ENCODE peak calls at places on chromosomes 12 and 14, in four cellular contexts. One of them, this sample, is unnamed.

GRCh38 chr12:857611-858010 is 91.9 kb downstream of the RAD52 start:
- DNase-seq in CD4-positive, alpha-beta T cell: no peak
- DNase-seq in HS-27A: peak
- DNase-seq in hypothalamus: no peak
- DNase-seq in this sample: no peak

GRCh38 chr12:102182635-102183034 is 15.0 kb downstream of the PMCH start:
- DNase-seq in CD4-positive, alpha-beta T cell: no peak
- DNase-seq in HS-27A: no peak
- DNase-seq in hypothalamus: no peak
- DNase-seq in this sample: no peak

GRCh38 chr12:118544569-118544968 is 168.2 kb downstream of the SUDS3 start:
- DNase-seq in CD4-positive, alpha-beta T cell: no peak
- DNase-seq in HS-27A: peak
- DNase-seq in hypothalamus: no peak
- DNase-seq in this sample: no peak

GRCh38 chr14:100881211-100882025 is 22.1 kb downstream of the RTL1 start:
- DNase-seq in CD4-positive, alpha-beta T cell: no peak
- DNase-seq in HS-27A: no peak
- DNase-seq in hypothalamus: no peak
- DNase-seq in this sample: no peak

GRCh38 chr12:131477613-131478012 is 233.3 kb upstream of the SFSWAP start:
- DNase-seq in CD4-positive, alpha-beta T cell: no peak
- DNase-seq in HS-27A: no peak
- DNase-seq in hypothalamus: no peak
- DNase-seq in this sample: no peak

GRCh38 chr14:33846100-33846824 is 104.6 kb downstream of the EGLN3 start:
- DNase-seq in CD4-positive, alpha-beta T cell: no peak
- DNase-seq in HS-27A: no peak
- DNase-seq in hypothalamus: no peak
- DNase-seq in this sample: peak

GRCh38 chr12:989751-990278 is 1.2 kb upstream of the ERC1 start:
- DNase-seq in CD4-positive, alpha-beta T cell: no peak
- DNase-seq in HS-27A: peak
- DNase-seq in hypothalamus: no peak
- DNase-seq in this sample: peak

GRCh38 chr12:30687265-30687986 is 8.2 kb downstream of the IPO8 start:
- DNase-seq in CD4-positive, alpha-beta T cell: no peak
- DNase-seq in HS-27A: no peak
- DNase-seq in hypothalamus: no peak
- DNase-seq in this sample: no peak

GRCh38 chr12:48940181-48940580 is 14.9 kb upstream of the FKBP11 start:
- DNase-seq in CD4-positive, alpha-beta T cell: no peak
- DNase-seq in HS-27A: no peak
- DNase-seq in hypothalamus: no peak
- DNase-seq in this sample: no peak

GRCh38 chr12:84912191-84913142 is at the start of gene SLC6A15:
- DNase-seq in CD4-positive, alpha-beta T cell: no peak
- DNase-seq in HS-27A: no peak
- DNase-seq in hypothalamus: peak
- DNase-seq in this sample: peak

GRCh38 chr12:3827301-3828000 is 45.7 kb downstream of the PARP11 start:
- DNase-seq in CD4-positive, alpha-beta T cell: no peak
- DNase-seq in HS-27A: no peak
- DNase-seq in hypothalamus: no peak
- DNase-seq in this sample: no peak

GRCh38 chr14:51006781-51007211 is 62.5 kb upstream of the PYGL start:
- DNase-seq in CD4-positive, alpha-beta T cell: no peak
- DNase-seq in HS-27A: peak
- DNase-seq in hypothalamus: peak
- DNase-seq in this sample: peak

GRCh38 chr12:56193025-56193578 is 3.8 kb upstream of the SMARCC2 start:
- DNase-seq in CD4-positive, alpha-beta T cell: peak
- DNase-seq in HS-27A: peak
- DNase-seq in hypothalamus: no peak
- DNase-seq in this sample: peak

GRCh38 chr12:61563640-61564039 is 696.6 kb upstream of the USP15 start:
- DNase-seq in CD4-positive, alpha-beta T cell: no peak
- DNase-seq in HS-27A: no peak
- DNase-seq in hypothalamus: no peak
- DNase-seq in this sample: no peak

GRCh38 chr14:95609398-95609990 is 74.6 kb downstream of the GLRX5 start:
- DNase-seq in CD4-positive, alpha-beta T cell: no peak
- DNase-seq in HS-27A: no peak
- DNase-seq in hypothalamus: no peak
- DNase-seq in this sample: peak

GRCh38 chr12:43238281-43238680 is 313.7 kb downstream of the ADAMTS20 start:
- DNase-seq in CD4-positive, alpha-beta T cell: no peak
- DNase-seq in HS-27A: no peak
- DNase-seq in hypothalamus: no peak
- DNase-seq in this sample: no peak

GRCh38 chr12:89619764-89620163 is 88.9 kb downstream of the ATP2B1 start:
- DNase-seq in CD4-positive, alpha-beta T cell: no peak
- DNase-seq in HS-27A: no peak
- DNase-seq in hypothalamus: no peak
- DNase-seq in this sample: no peak

GRCh38 chr14:92500491-92500941 is 13.1 kb upstream of the RIN3 start:
- DNase-seq in CD4-positive, alpha-beta T cell: no peak
- DNase-seq in HS-27A: no peak
- DNase-seq in hypothalamus: peak
- DNase-seq in this sample: no peak